ENCODE peak calls at places on chromosomes 3 and 15, in seven cellular contexts. C is effector memory CD4-positive, alpha-beta T cell; I is central memory CD4-positive, alpha-beta T cell; V is CD4-positive, alpha-beta T cell; G is AG10803; A is HTR-8/SVneo; L is AG08396. O is an unnamed sample.

GRCh38 chr15:80210612-80211554 is 41.1 kb downstream of the CTXND1 start:
- DNase-seq in C (no peak), I (no peak), V (no peak), G (no peak), A (no peak), L (no peak), O (no peak)

GRCh38 chr15:66253643-66254363 is at the start of gene MEGF11:
- DNase-seq in C (no peak), I (no peak), V (no peak), G (peak), A (peak), L (peak), O (peak)

GRCh38 chr15:33242165-33242564 is 47.7 kb upstream of the FMN1 start:
- DNase-seq in C (no peak), I (no peak), V (no peak), G (peak), A (no peak), L (peak), O (peak)

GRCh38 chr3:41199866-41200668 is 762 bp downstream of the CTNNB1 start:
- DNase-seq in C (peak), I (peak), V (peak), G (peak), A (peak), L (peak), O (peak)

GRCh38 chr15:101795455-101795854 is 7.9 kb upstream of the OR4F6 start:
- DNase-seq in C (no peak), I (no peak), V (no peak), G (peak), A (peak), L (peak), O (peak)

GRCh38 chr15:42138411-42138810 is 18.0 kb downstream of the PLA2G4F start:
- DNase-seq in C (no peak), I (no peak), V (no peak), G (no peak), A (no peak), L (no peak), O (no peak)

GRCh38 chr15:82532383-82532990 is 7.8 kb downstream of the RPS17 start:
- DNase-seq in C (no peak), I (no peak), V (no peak), G (no peak), A (no peak), L (no peak), O (no peak)

GRCh38 chr3:106120334-106120733 is 251.5 kb upstream of the CBLB start:
- DNase-seq in C (no peak), I (no peak), V (no peak), G (peak), A (no peak), L (peak), O (peak)

GRCh38 chr3:124315215-124316033 is 323.5 kb upstream of the ROPN1 start:
- DNase-seq in C (no peak), I (no peak), V (no peak), G (peak), A (peak), L (peak), O (peak)

GRCh38 chr3:138078901-138079344 is 36.5 kb downstream of the DZIP1L start:
- DNase-seq in C (no peak), I (no peak), V (no peak), G (peak), A (peak), L (peak), O (peak)

GRCh38 chr15:100115711-100116090 is 226.1 kb downstream of the ADAMTS17 start:
- DNase-seq in C (no peak), I (no peak), V (no peak), G (peak), A (no peak), L (peak), O (peak)

GRCh38 chr15:71559098-71559497 is 251.3 kb upstream of the NR2E3 start:
- DNase-seq in C (no peak), I (no peak), V (no peak), G (peak), A (peak), L (peak), O (peak)

GRCh38 chr15:29968099-29968892 is 114.5 kb upstream of the GOLGA8J start:
- DNase-seq in C (no peak), I (no peak), V (no peak), G (no peak), A (no peak), L (peak), O (peak)

GRCh38 chr15:99673118-99673517 is 60.1 kb downstream of the LYSMD4 start:
- DNase-seq in C (no peak), I (no peak), V (no peak), G (no peak), A (no peak), L (no peak), O (no peak)

GRCh38 chr15:48144889-48145288 is 24.1 kb downstream of the SLC24A5 start:
- DNase-seq in C (no peak), I (no peak), V (no peak), G (peak), A (no peak), L (no peak), O (no peak)

GRCh38 chr3:166303685-166304084 is 466.5 kb upstream of the BCHE start:
- DNase-seq in C (no peak), I (no peak), V (no peak), G (no peak), A (no peak), L (no peak), O (no peak)

GRCh38 chr15:90988249-90988648 is 6.1 kb downstream of the PRC1 start:
- DNase-seq in C (no peak), I (no peak), V (no peak), G (no peak), A (no peak), L (no peak), O (no peak)

GRCh38 chr15:56168394-56168793 is 75.3 kb downstream of the RFX7 start:
- DNase-seq in C (no peak), I (no peak), V (no peak), G (peak), A (no peak), L (no peak), O (peak)

GRCh38 chr15:30872341-30872748 is 31.4 kb upstream of the FAN1 start:
- DNase-seq in C (no peak), I (no peak), V (no peak), G (no peak), A (no peak), L (peak), O (no peak)

GRCh38 chr3:8739757-8740508 is 6.3 kb downstream of the CAV3 start:
- DNase-seq in C (no peak), I (no peak), V (no peak), G (peak), A (peak), L (peak), O (peak)

GRCh38 chr3:125310623-125311076 is 64.5 kb downstream of the ZNF148 start:
- DNase-seq in C (peak), I (peak), V (peak), G (no peak), A (no peak), L (no peak), O (no peak)

GRCh38 chr3:81761904-81762565 is 590 bp upstream of the GBE1 start:
- DNase-seq in C (no peak), I (no peak), V (no peak), G (peak), A (no peak), L (no peak), O (peak)

GRCh38 chr3:154059798-154060197 is 61.4 kb upstream of the ARHGEF26 start:
- DNase-seq in C (no peak), I (no peak), V (no peak), G (no peak), A (no peak), L (no peak), O (no peak)

GRCh38 chr3:114858329-114858728 is 288.8 kb downstream of the ZBTB20 start:
- DNase-seq in C (no peak), I (no peak), V (no peak), G (no peak), A (no peak), L (no peak), O (no peak)

GRCh38 chr3:156694536-156694935 is 20.1 kb downstream of the TIPARP start:
- DNase-seq in C (no peak), I (no peak), V (no peak), G (no peak), A (no peak), L (no peak), O (no peak)

GRCh38 chr15:63238796-63239195 is 38.6 kb upstream of the APH1B start:
- DNase-seq in C (no peak), I (no peak), V (no peak), G (peak), A (peak), L (no peak), O (no peak)

GRCh38 chr3:171230857-171231256 is 204.3 kb upstream of the SLC2A2 start:
- DNase-seq in C (no peak), I (no peak), V (no peak), G (no peak), A (no peak), L (no peak), O (no peak)

GRCh38 chr3:53159415-53160135 is 1.4 kb upstream of the PRKCD start:
- DNase-seq in C (no peak), I (no peak), V (no peak), G (no peak), A (no peak), L (no peak), O (no peak)

GRCh38 chr3:82475306-82475705 is 713.9 kb upstream of the GBE1 start:
- DNase-seq in C (no peak), I (no peak), V (no peak), G (no peak), A (no peak), L (no peak), O (no peak)

GRCh38 chr3:167936010-167936409 is 159.7 kb downstream of the GOLIM4 start:
- DNase-seq in C (no peak), I (no peak), V (no peak), G (no peak), A (no peak), L (no peak), O (no peak)

GRCh38 chr15:93179072-93179471 is 90.1 kb upstream of the RGMA start:
- DNase-seq in C (no peak), I (no peak), V (no peak), G (no peak), A (no peak), L (no peak), O (no peak)

GRCh38 chr3:171811913-171812321 is 1.6 kb upstream of the PLD1 start:
- DNase-seq in C (no peak), I (no peak), V (no peak), G (peak), A (no peak), L (no peak), O (no peak)

GRCh38 chr3:1766384-1766783 is 332.3 kb upstream of the CNTN4 start:
- DNase-seq in C (no peak), I (no peak), V (no peak), G (no peak), A (no peak), L (no peak), O (no peak)

GRCh38 chr15:43229977-43230376 is 9.2 kb upstream of the EPB42 start:
- DNase-seq in C (no peak), I (no peak), V (no peak), G (no peak), A (no peak), L (no peak), O (no peak)

O was measured in AG20443.